ENCODE peak calls at places on chromosomes 2 and 18, in seven cellular contexts. G, Y, W, D, H, N and M are unnamed samples.

GRCh38 chr2:95500854-95501253 is 16.3 kb upstream of the TRIM43B start:
- DNase-seq in G (no peak), Y (no peak), W (no peak), D (no peak), H (no peak), N (no peak), M (no peak)

GRCh38 chr2:231312066-231312465 is 83.4 kb upstream of the B3GNT7 start:
- DNase-seq in G (no peak), Y (no peak), W (no peak), D (peak), H (no peak), N (no peak), M (no peak)

GRCh38 chr2:165056585-165056984 is 101.3 kb upstream of the SLC38A11 start:
- DNase-seq in G (no peak), Y (no peak), W (no peak), D (no peak), H (no peak), N (no peak), M (no peak)

GRCh38 chr2:9984217-9984739 is 32.8 kb downstream of the GRHL1 start:
- DNase-seq in G (peak), Y (peak), W (peak), D (no peak), H (no peak), N (no peak), M (no peak)

GRCh38 chr2:110864721-110865120 is 132.3 kb downstream of the ACOXL start:
- DNase-seq in G (no peak), Y (no peak), W (no peak), D (no peak), H (no peak), N (no peak), M (no peak)

GRCh38 chr2:8685697-8686358 is 4.0 kb downstream of the ID2 start:
- DNase-seq in G (peak), Y (peak), W (peak), D (peak), H (peak), N (no peak), M (peak)

GRCh38 chr2:43559391-43560230 is 36.2 kb downstream of the THADA start:
- DNase-seq in G (no peak), Y (no peak), W (no peak), D (no peak), H (no peak), N (no peak), M (no peak)

GRCh38 chr2:240974771-240975572 is 23.4 kb upstream of the SNED1 start:
- DNase-seq in G (no peak), Y (no peak), W (no peak), D (no peak), H (no peak), N (no peak), M (no peak)

GRCh38 chr2:191627518-191627917 is 50.4 kb upstream of the NABP1 start:
- DNase-seq in G (no peak), Y (no peak), W (no peak), D (no peak), H (no peak), N (no peak), M (no peak)

GRCh38 chr2:190271783-190272456 is 47.7 kb downstream of the HIBCH start:
- DNase-seq in G (no peak), Y (no peak), W (no peak), D (no peak), H (no peak), N (no peak), M (no peak)

GRCh38 chr2:18402-19271 is 27.7 kb downstream of the FAM110C start:
- DNase-seq in G (no peak), Y (no peak), W (no peak), D (no peak), H (no peak), N (no peak), M (no peak)

GRCh38 chr2:69242651-69243051 is 144.4 kb downstream of the GFPT1 start:
- DNase-seq in G (no peak), Y (peak), W (peak), D (no peak), H (no peak), N (no peak), M (no peak)

GRCh38 chr2:241218131-241219029 is 29.9 kb downstream of the ANO7 start:
- DNase-seq in G (no peak), Y (peak), W (no peak), D (peak), H (peak), N (no peak), M (no peak)

GRCh38 chr2:133705287-133705686 is 137.0 kb upstream of the NCKAP5 start:
- DNase-seq in G (no peak), Y (peak), W (no peak), D (no peak), H (no peak), N (no peak), M (no peak)

GRCh38 chr2:66539452-66539851 is 104.5 kb downstream of the MEIS1 start:
- DNase-seq in G (no peak), Y (peak), W (peak), D (no peak), H (no peak), N (no peak), M (no peak)

GRCh38 chr18:14189858-14190257 is 57.6 kb upstream of the ZNF519 start:
- DNase-seq in G (no peak), Y (peak), W (peak), D (no peak), H (no peak), N (no peak), M (no peak)

GRCh38 chr2:105744909-105745853 is at the start of gene NCK2:
- DNase-seq in G (no peak), Y (peak), W (peak), D (peak), H (peak), N (no peak), M (peak)

GRCh38 chr2:10185755-10186154 is 63.2 kb downstream of the RRM2 start:
- DNase-seq in G (no peak), Y (no peak), W (no peak), D (no peak), H (peak), N (no peak), M (no peak)

GRCh38 chr2:67974564-67975430 is 88.0 kb downstream of the C1D start:
- DNase-seq in G (no peak), Y (peak), W (peak), D (peak), H (no peak), N (no peak), M (peak)

GRCh38 chr18:26356045-26356785 is 130.0 kb downstream of the TAF4B start:
- DNase-seq in G (no peak), Y (no peak), W (no peak), D (no peak), H (no peak), N (no peak), M (no peak)

GRCh38 chr18:3455090-3455640 is 5.2 kb downstream of the TGIF1 start:
- DNase-seq in G (no peak), Y (peak), W (peak), D (no peak), H (no peak), N (no peak), M (no peak)

GRCh38 chr2:68714866-68715265 is 19.7 kb upstream of the ARHGAP25 start:
- DNase-seq in G (no peak), Y (no peak), W (no peak), D (peak), H (peak), N (no peak), M (no peak)

GRCh38 chr2:171505374-171505773 is 16.9 kb upstream of the CYBRD1 start:
- DNase-seq in G (no peak), Y (peak), W (peak), D (no peak), H (no peak), N (no peak), M (no peak)

GRCh38 chr2:238847841-238848565 is at the start of gene TWIST2:
- DNase-seq in G (peak), Y (peak), W (peak), D (peak), H (no peak), N (no peak), M (peak)

GRCh38 chr2:10921525-10921924 is 9.8 kb downstream of the KCNF1 start:
- DNase-seq in G (no peak), Y (no peak), W (no peak), D (no peak), H (peak), N (no peak), M (no peak)

GRCh38 chr2:199798881-199799580 is 52.0 kb downstream of the FTCDNL1 start:
- DNase-seq in G (no peak), Y (peak), W (peak), D (no peak), H (no peak), N (no peak), M (no peak)

GRCh38 chr2:75465317-75465998 is 95.3 kb downstream of the EVA1A start:
- DNase-seq in G (peak), Y (peak), W (peak), D (no peak), H (no peak), N (no peak), M (no peak)

GRCh38 chr2:106197878-106198277 is 3.8 kb upstream of the UXS1 start:
- DNase-seq in G (no peak), Y (peak), W (peak), D (no peak), H (no peak), N (no peak), M (no peak)

GRCh38 chr2:113160248-113160647 is 13.5 kb upstream of the PSD4 start:
- DNase-seq in G (no peak), Y (no peak), W (no peak), D (no peak), H (no peak), N (no peak), M (no peak)

GRCh38 chr2:229980440-229981184 is 58.3 kb downstream of the FBXO36 start:
- DNase-seq in G (peak), Y (peak), W (peak), D (peak), H (peak), N (no peak), M (peak)

DNA sequence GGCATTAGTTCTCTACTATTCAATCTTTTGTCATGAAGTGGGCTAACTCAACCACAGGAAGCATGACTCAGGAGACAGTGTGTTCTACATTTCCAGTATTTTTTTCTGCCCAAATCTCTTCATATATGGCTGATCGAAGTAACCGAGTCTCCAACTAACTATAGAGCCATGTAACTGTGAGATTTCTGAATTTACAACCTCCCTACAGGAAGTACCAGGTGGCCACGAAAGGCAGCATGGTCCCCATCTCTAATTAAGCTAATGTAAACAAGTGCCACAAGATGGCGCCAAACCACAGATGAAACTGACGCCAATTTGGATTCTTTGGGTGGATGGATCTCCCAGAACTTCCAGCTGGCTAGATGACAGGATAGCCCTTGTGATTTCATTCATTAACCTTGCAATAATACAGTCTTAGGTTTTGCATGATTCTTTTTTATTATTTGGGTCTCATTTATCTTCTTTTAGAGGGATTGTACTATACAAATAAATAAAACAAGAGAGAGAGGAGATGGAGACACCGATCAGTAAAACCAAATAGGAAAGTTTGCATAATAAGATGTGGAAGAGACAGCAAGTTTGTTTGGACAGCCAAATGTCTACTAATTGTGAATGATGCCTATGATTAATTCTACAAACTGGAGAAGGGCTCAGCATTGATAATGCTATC is 18.3 kb upstream of the ARHGAP15 start:
- DNase-seq in G (peak), Y (peak), W (peak), D (peak), H (peak), N (peak), M (peak)
- TF ChIP-seq CTCF in G (peak), Y (peak), W (peak), D (no peak), H (peak), N (peak), M (no peak)

GRCh38 chr2:65350714-65351113 is 81.7 kb downstream of the SPRED2 start:
- DNase-seq in G (no peak), Y (no peak), W (no peak), D (no peak), H (no peak), N (no peak), M (no peak)
- TF ChIP-seq CTCF in G (peak), Y (peak), W (peak), D (no peak), H (peak), N (no peak), M (no peak)

GRCh38 chr2:144361742-144362141 is 158.2 kb downstream of the ZEB2 start:
- DNase-seq in G (no peak), Y (no peak), W (no peak), D (no peak), H (no peak), N (no peak), M (no peak)
- TF ChIP-seq CTCF in G (no peak), Y (no peak), W (peak), D (no peak), H (no peak), N (no peak), M (no peak)

GRCh38 chr18:51168031-51168742 is 29.3 kb downstream of the MEX3C start:
- DNase-seq in G (no peak), Y (no peak), W (no peak), D (no peak), H (no peak), N (peak), M (no peak)
- TF ChIP-seq CTCF in G (no peak), Y (no peak), W (no peak), D (no peak), H (no peak), N (peak), M (no peak)

DNA sequence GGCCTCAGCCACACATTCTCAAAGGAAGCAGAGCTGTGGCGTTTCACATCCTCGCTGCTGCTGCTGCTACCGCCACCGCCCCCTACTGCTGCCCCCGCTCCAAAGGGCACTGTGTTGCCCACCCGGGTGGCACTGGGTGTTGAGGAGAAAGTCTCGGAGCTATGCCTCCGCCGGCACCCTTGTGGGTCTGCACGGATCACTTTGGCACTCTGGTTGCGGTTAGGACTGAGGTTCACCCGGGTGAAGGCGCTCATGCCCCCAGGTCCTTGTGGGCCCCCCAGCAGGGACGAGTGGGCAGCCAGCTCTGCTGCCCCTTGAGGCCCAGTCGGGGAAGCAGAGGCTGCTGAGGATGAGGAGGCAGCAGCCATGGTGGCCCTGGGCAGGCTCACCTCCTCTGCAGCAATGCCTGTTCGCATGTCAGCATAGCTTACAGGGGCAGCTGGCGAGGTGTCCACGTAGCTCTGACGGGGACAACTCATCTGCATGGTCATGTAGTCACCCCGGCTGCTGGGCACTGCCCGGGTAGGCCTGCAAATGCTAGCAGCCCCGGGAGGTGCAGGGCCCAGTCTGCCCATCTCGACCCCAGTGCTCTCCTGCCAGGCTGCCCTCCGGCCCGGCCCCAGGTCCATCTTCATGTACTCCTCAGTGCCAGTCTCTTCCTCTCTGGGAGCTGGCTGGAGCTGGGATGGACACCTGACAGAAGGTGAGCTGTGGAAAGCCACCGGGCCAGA is 4.2 kb downstream of the IRS1 start:
- DNase-seq in G (peak), Y (no peak), W (peak), D (peak), H (peak), N (no peak), M (peak)
- TF ChIP-seq CTCF in G (peak), Y (peak), W (peak), D (no peak), H (no peak), N (no peak), M (no peak)

GRCh38 chr2:209208211-209208610 is 215.6 kb upstream of the MAP2 start:
- DNase-seq in G (peak), Y (peak), W (no peak), D (no peak), H (no peak), N (peak), M (peak)
- TF ChIP-seq CTCF in G (peak), Y (peak), W (peak), D (no peak), H (peak), N (no peak), M (peak)

DNA sequence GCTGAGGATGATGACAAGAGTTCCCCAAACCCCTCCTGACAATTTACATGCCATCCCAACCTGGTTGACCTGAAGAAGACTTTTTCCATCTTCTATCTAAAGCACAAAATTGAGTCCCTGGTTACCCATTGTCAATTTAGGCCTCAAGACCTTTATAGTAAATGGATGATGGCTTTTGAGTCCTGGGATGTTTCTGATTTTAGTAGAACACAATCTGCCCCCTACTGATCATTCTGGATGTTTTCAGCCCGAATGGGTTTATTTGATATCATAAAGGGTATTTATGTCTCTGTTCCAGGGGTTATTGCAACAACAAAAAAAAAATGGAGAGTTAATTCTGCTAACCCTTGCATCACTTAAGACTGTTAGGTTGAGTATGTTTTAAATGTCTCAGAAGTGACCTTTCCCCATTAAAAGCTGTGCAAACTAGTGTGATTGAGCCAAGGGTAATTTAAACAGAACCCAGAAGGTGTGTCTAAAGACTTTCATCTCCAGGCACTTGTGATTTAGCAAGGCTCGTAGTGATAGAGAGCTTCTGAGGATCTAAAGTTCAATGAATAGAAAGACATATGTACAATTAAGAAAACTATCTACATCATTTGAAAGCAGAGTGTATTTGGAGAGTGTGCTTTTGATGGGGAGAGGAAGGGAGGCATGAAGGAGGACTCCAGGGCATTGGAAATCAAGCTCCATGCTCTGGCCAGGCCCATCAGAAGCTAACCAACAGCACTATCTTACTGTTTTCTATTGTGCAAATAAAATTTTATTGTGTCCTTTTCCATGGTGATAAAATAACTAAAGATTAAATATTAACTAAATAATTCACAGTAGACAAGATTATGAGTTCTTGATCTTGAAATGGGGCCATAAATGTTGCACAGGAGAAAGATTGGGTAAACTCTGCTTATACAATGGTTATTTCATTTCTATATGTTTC is 96.6 kb upstream of the NOSTRIN start:
- DNase-seq in G (no peak), Y (peak), W (peak), D (no peak), H (no peak), N (no peak), M (no peak)
- TF ChIP-seq CTCF in G (no peak), Y (peak), W (peak), D (no peak), H (peak), N (no peak), M (no peak)

GRCh38 chr2:173075056-173075780 is 428 bp upstream of the MAP3K20 start:
- DNase-seq in G (no peak), Y (no peak), W (no peak), D (no peak), H (no peak), N (no peak), M (no peak)

GRCh38 chr2:173075781-173076556 is at the start of gene MAP3K20:
- DNase-seq in G (peak), Y (peak), W (peak), D (peak), H (peak), N (no peak), M (peak)

GRCh38 chr2:173079141-173079540 is 3.5 kb downstream of the MAP3K20 start:
- DNase-seq in G (no peak), Y (no peak), W (no peak), D (no peak), H (no peak), N (no peak), M (no peak)

GRCh38 chr2:173077506-173078177 is 2.0 kb downstream of the MAP3K20 start:
- DNase-seq in G (no peak), Y (peak), W (peak), D (no peak), H (no peak), N (no peak), M (no peak)

DNA sequence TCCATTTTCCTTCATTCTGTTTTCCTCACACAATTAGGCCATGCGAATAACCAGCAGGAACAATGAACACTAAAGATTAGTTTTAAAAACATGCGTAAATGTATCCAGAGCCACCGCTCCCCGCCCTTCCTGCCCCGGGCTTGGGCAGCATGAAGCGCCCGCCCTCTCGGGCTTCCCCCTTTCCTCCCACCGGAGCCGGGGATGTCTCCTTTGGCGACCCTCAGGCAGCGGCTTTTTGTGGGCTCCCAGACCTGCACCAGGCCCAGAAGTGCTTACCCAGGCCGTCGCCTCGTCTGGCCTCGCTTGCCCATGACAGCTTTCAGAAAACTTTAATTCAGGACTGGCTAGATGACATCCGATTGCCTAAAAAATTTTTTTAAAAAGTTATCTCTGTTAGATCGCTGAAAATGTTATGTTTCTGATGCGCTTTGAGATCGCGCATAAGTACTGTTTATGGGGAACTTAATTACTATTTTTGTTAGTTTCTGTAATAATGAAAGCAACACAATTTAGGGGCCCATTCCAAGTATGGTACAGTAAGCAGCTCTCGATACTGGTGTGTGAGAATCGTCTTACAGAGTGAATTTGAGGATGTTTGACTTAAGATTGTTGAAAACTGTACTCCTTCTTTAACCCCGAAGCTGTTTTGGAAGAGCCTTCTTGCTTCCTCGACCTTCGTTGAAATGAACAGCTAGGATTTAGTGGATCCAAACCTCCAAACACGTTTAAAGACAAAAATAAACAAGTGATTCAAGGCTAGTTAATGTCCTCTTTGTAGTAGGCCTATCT is 1.1 kb downstream of the MAP3K20 start:
- DNase-seq in G (peak), Y (peak), W (peak), D (peak), H (peak), N (no peak), M (peak)
- TF ChIP-seq CTCF in G (no peak), Y (no peak), W (no peak), D (no peak), H (no peak), N (no peak), M (no peak)